ENCODE peak calls at places on chromosomes 11 and 22, in seven cellular contexts. C, L, S, T, F, W and H are unnamed samples.

GRCh38 chr11:62664405-62665074 is 470 bp downstream of the C11orf98 start:
- DNase-seq in T (peak; percentile 57), S (peak; percentile 46), L (no peak), F (peak; percentile 49), W (peak; percentile 73), C (no peak), H (no peak)

GRCh38 chr11:34654491-34655334 is 33.8 kb downstream of the EHF start:
- DNase-seq in C (peak; percentile 42), W (no peak), L (no peak), F (no peak), T (peak; percentile 75), S (no peak), H (no peak)

GRCh38 chr22:33920927-33921575 is 775 bp upstream of the LARGE1 start:
- DNase-seq in C (peak; percentile 89), S (peak; percentile 49), T (peak; percentile 98), W (peak; percentile 96), L (peak; percentile 84), F (peak; percentile 41), H (peak; percentile 81)

GRCh38 chr11:96303067-96303466 is 39.9 kb downstream of the MAML2 start:
- DNase-seq in T (peak; percentile 84), S (no peak), F (no peak), L (no peak), W (no peak), C (no peak), H (no peak)

GRCh38 chr22:46362221-46362933 is 26.9 kb downstream of the TRMU start:
- DNase-seq in F (no peak), C (no peak), L (no peak), S (no peak), W (peak; percentile 32), T (peak; percentile 8), H (no peak)

GRCh38 chr11:129222158-129222557 is 30.0 kb upstream of the ARHGAP32 start:
- DNase-seq in C (no peak), L (no peak), F (no peak), W (no peak), S (no peak), T (no peak), H (no peak)

GRCh38 chr11:1708716-1709115 is 11.7 kb downstream of the KRTAP5-6 start:
- DNase-seq in S (no peak), T (no peak), F (no peak), C (no peak), W (no peak), L (no peak), H (no peak)

GRCh38 chr11:111301004-111301839 is 2.9 kb downstream of the POU2AF3 start:
- DNase-seq in T (no peak), W (no peak), L (no peak), F (no peak), C (no peak), S (no peak), H (no peak)

GRCh38 chr11:48001438-48002021 is 21.2 kb downstream of the PTPRJ start:
- DNase-seq in F (no peak), C (no peak), S (peak; percentile 81), L (peak; percentile 92), T (peak; percentile 65), W (no peak), H (no peak)

GRCh38 chr11:67277231-67277961 is 11.1 kb downstream of the GRK2 start:
- DNase-seq in T (peak; percentile 89), S (peak; percentile 89), F (peak; percentile 88), C (no peak), W (no peak), L (peak; percentile 93), H (peak; percentile 97)

GRCh38 chr11:133843454-133843987 is 1.8 kb downstream of the SPATA19 start:
- DNase-seq in T (no peak), F (no peak), C (no peak), W (no peak), S (no peak), L (no peak), H (no peak)

GRCh38 chr22:24951942-24952836 is at the start of gene KIAA1671:
- DNase-seq in T (peak; percentile 81), L (peak; percentile 88), S (peak; percentile 88), C (no peak), F (peak; percentile 77), W (peak; percentile 99), H (peak; percentile 38)

GRCh38 chr22:30290679-30291333 is 1.5 kb upstream of the CASTOR1 start:
- DNase-seq in W (peak; percentile 67), T (peak; percentile 87), F (no peak), C (no peak), L (no peak), S (no peak), H (no peak)

GRCh38 chr11:69449320-69450063 is 32.0 kb upstream of the LINC01488 start:
- DNase-seq in C (no peak), W (peak; percentile 90), S (no peak), F (no peak), L (no peak), T (peak; percentile 68), H (no peak)

GRCh38 chr22:39434721-39435120 is 22.1 kb upstream of the MGAT3 start:
- DNase-seq in F (no peak), L (no peak), W (no peak), T (no peak), C (no peak), S (no peak), H (no peak)

GRCh38 chr22:27128461-27129080 is 471.2 kb downstream of the MIAT start:
- DNase-seq in S (no peak), C (no peak), T (no peak), W (no peak), F (no peak), L (no peak), H (no peak)

GRCh38 chr11:125942276-125942611 is 3.6 kb upstream of the VSIG10L2 start:
- DNase-seq in F (no peak), C (no peak), S (no peak), T (no peak), W (no peak), L (no peak), H (no peak)

GRCh38 chr11:11691296-11692141 is 69.7 kb upstream of the GALNT18 start:
- DNase-seq in C (no peak), T (no peak), S (no peak), F (no peak), W (no peak), L (no peak), H (no peak)

GRCh38 chr11:27696112-27696511 is 4.1 kb downstream of the BDNF start:
- DNase-seq in W (no peak), S (no peak), F (no peak), L (no peak), C (no peak), T (no peak), H (no peak)

GRCh38 chr22:24984122-24984521 is 31.6 kb downstream of the KIAA1671 start:
- DNase-seq in F (no peak), C (no peak), S (no peak), T (no peak), L (no peak), W (no peak), H (no peak)

GRCh38 chr11:121352301-121352891 is 59.8 kb downstream of the SC5D start:
- DNase-seq in F (no peak), W (no peak), S (no peak), C (no peak), L (no peak), T (no peak), H (no peak)

GRCh38 chr11:110092577-110093406 is at the start of gene ZC3H12C:
- DNase-seq in C (peak; percentile 70), W (peak; percentile 90), F (no peak), S (no peak), L (no peak), T (peak; percentile 93), H (peak; percentile 68)

GRCh38 chr11:47986742-47987141 is 6.4 kb downstream of the PTPRJ start:
- DNase-seq in F (no peak), T (no peak), L (no peak), W (no peak), C (no peak), S (no peak), H (no peak)

GRCh38 chr22:33902073-33902472 is 18.2 kb downstream of the LARGE1 start:
- DNase-seq in L (no peak), T (no peak), F (no peak), S (no peak), C (no peak), W (no peak), H (no peak)

GRCh38 chr11:125079151-125079877 is 16.2 kb downstream of the SLC37A2 start:
- DNase-seq in C (no peak), F (no peak), W (no peak), T (no peak), S (no peak), L (no peak), H (no peak)

GRCh38 chr11:111059726-111060125 is 185.8 kb upstream of the POU2AF2 start:
- DNase-seq in W (no peak), S (no peak), F (no peak), C (no peak), L (no peak), T (no peak), H (no peak)

GRCh38 chr11:8389034-8389996 is 125.6 kb upstream of the LMO1 start:
- DNase-seq in F (no peak), L (no peak), S (no peak), C (no peak), T (peak; percentile 34), W (no peak), H (no peak)

GRCh38 chr22:20641198-20641892 is 132.6 kb upstream of the SERPIND1 start:
- DNase-seq in W (no peak), L (no peak), S (no peak), F (no peak), C (no peak), T (no peak), H (no peak)

GRCh38 chr11:32613500-32614151 is 30.0 kb downstream of the EIF3M start:
- DNase-seq in F (no peak), L (no peak), S (no peak), T (no peak), C (no peak), W (no peak), H (no peak)

GRCh38 chr11:72745511-72745910 is 6.7 kb downstream of the ARAP1 start:
- DNase-seq in S (no peak), L (no peak), F (no peak), C (no peak), T (no peak), W (no peak), H (no peak)

GRCh38 chr11:57513911-57514537 is 1.5 kb downstream of the SLC43A1 start:
- DNase-seq in L (peak; percentile 40), C (no peak), T (peak; percentile 56), S (no peak), F (no peak), W (peak; percentile 72), H (no peak)